ENCODE peak calls at places on chromosome 13, in eight cellular contexts. R, B, W, F, Z, Q, J and Y are unnamed samples.

GRCh38 chr13:36357692-36358091 is 11.5 kb upstream of the SPART start:
- DNase-seq in R (no peak), B (peak), W (no peak), F (no peak), Z (no peak), Q (peak), J (no peak), Y (no peak)

GRCh38 chr13:114053026-114053425 is 79.2 kb upstream of the C13orf46 start:
- DNase-seq in R (no peak), B (no peak), W (no peak), F (no peak), Z (no peak), Q (no peak), J (no peak), Y (no peak)

GRCh38 chr13:77062097-77062496 is 35.1 kb upstream of the FBXL3 start:
- DNase-seq in R (peak), B (no peak), W (no peak), F (no peak), Z (no peak), Q (no peak), J (no peak), Y (no peak)

GRCh38 chr13:33682020-33682564 is 135.9 kb upstream of the RFC3 start:
- DNase-seq in R (no peak), B (no peak), W (no peak), F (no peak), Z (no peak), Q (no peak), J (no peak), Y (no peak)

GRCh38 chr13:28100149-28101121 is at the start of gene FLT3:
- DNase-seq in R (peak), B (peak), W (peak), F (no peak), Z (peak), Q (no peak), J (peak), Y (peak)

GRCh38 chr13:109715902-109716301 is 70.5 kb downstream of the IRS2 start:
- DNase-seq in R (no peak), B (peak), W (peak), F (peak), Z (no peak), Q (no peak), J (no peak), Y (no peak)

GRCh38 chr13:102905905-102906304 is 60.1 kb downstream of the ERCC5 start:
- DNase-seq in R (no peak), B (peak), W (no peak), F (peak), Z (no peak), Q (no peak), J (no peak), Y (no peak)

GRCh38 chr13:19810996-19811881 is 28.5 kb upstream of the PSPC1 start:
- DNase-seq in R (no peak), B (no peak), W (peak), F (peak), Z (no peak), Q (no peak), J (no peak), Y (no peak)